ENCODE peak calls at places on chromosome 11, in four cellular contexts. K is stimulated activated CD4-positive, alpha-beta T cell treated with anti-CD3 and anti-CD28 coated beads, Interleukin-4, amount 100 ng/mL, for 48 hours; Y is CD4-positive, alpha-beta memory T cell; Z is activated CD4-positive, alpha-beta T cell treated with anti-CD3 and anti-CD28 coated beads, Interleukin-2, amount 10 ng/mL, durations not matched to agents 7 days and 5 days. B is an unnamed sample.

GRCh38 chr11:44066732-44067131 is 662 bp downstream of the ACCS start:
- DNase-seq in K (no peak), Y (no peak), Z (no peak), B (no peak)

GRCh38 chr11:91396243-91397133 is 828.1 kb upstream of the FAT3 start:
- DNase-seq in K (no peak), Y (no peak), Z (no peak), B (no peak)

GRCh38 chr11:108654994-108655631 is 9.8 kb upstream of the DDX10 start:
- DNase-seq in K (no peak), Y (no peak), Z (peak), B (peak)

GRCh38 chr11:8671242-8671641 is 11.2 kb downstream of the TRIM66 start:
- DNase-seq in K (no peak), Y (no peak), Z (no peak), B (peak)

GRCh38 chr11:69638941-69639681 is 1.8 kb upstream of the CCND1 start:
- DNase-seq in K (no peak), Y (peak), Z (no peak), B (peak)

GRCh38 chr11:108538022-108538424 is 39.8 kb upstream of the POGLUT3 start:
- DNase-seq in K (no peak), Y (no peak), Z (no peak), B (no peak)

GRCh38 chr11:9313648-9314290 is 624 bp downstream of the TMEM41B start:
- DNase-seq in K (peak), Y (peak), Z (peak), B (no peak)

GRCh38 chr11:403761-404431 is 9.9 kb downstream of the PKP3 start:
- DNase-seq in K (no peak), Y (no peak), Z (no peak), B (no peak)

GRCh38 chr11:98736813-98737212 is 283.9 kb upstream of the CNTN5 start:
- DNase-seq in K (no peak), Y (no peak), Z (no peak), B (no peak)

GRCh38 chr11:57567512-57568329 is at the start of gene UBE2L6:
- DNase-seq in K (peak), Y (peak), Z (peak), B (peak)

GRCh38 chr11:128472128-128473110 is 114.9 kb downstream of the ETS1 start:
- DNase-seq in K (no peak), Y (peak), Z (peak), B (no peak)

GRCh38 chr11:46307369-46307768 is 29.9 kb downstream of the CREB3L1 start:
- DNase-seq in K (no peak), Y (no peak), Z (no peak), B (no peak)

GRCh38 chr11:3855808-3856491 is 486 bp downstream of the STIM1 start:
- DNase-seq in K (no peak), Y (peak), Z (peak), B (peak)

GRCh38 chr11:78195917-78196545 is 7.3 kb downstream of the USP35 start:
- DNase-seq in K (no peak), Y (no peak), Z (no peak), B (no peak)

GRCh38 chr11:77115956-77116355 is 12.1 kb upstream of the MYO7A start:
- DNase-seq in K (no peak), Y (no peak), Z (no peak), B (no peak)

GRCh38 chr11:587978-588380 is 11.7 kb downstream of the PHRF1 start:
- DNase-seq in K (peak), Y (peak), Z (peak), B (no peak)

GRCh38 chr11:85712953-85713352 is 27.0 kb upstream of the CCDC89 start:
- DNase-seq in K (no peak), Y (no peak), Z (no peak), B (no peak)

B was measured in HAP-1.